ENCODE peak calls at places on chromosomes 2 and 18, in nine cellular contexts. P is epithelial cell of esophagus, Q is A549, U is endothelial cell of umbilical vein, K is foreskin fibroblast, N is psoas muscle, D is BE2C, O is dorsolateral prefrontal cortex, B is lower leg skin. X is an unnamed sample.

GRCh38 chr18:74303936-74304335 is 11.7 kb upstream of the C18orf63 start:
- DNase-seq in P (peak; percentile 66), Q (no peak), U (no peak), K (peak; percentile 69), N (no peak), D (no peak), O (no peak), B (no peak), X (no peak)

GRCh38 chr2:65027611-65028244 is 28.5 kb upstream of the CEP68 start:
- DNase-seq in P (no peak), Q (no peak), U (peak; percentile 24), K (no peak), N (no peak), D (no peak), O (no peak), B (no peak), X (no peak)

GRCh38 chr2:39179974-39180960 is 59.4 kb upstream of the SOS1 start:
- DNase-seq in P (no peak), Q (no peak), U (no peak), K (no peak), N (no peak), D (no peak), O (no peak), B (no peak), X (no peak)

GRCh38 chr2:225275443-225275842 is 124.1 kb upstream of the NYAP2 start:
- DNase-seq in P (no peak), Q (no peak), U (no peak), K (no peak), N (no peak), D (no peak), O (no peak), B (no peak), X (no peak)

GRCh38 chr2:83531211-83531610 is 927.9 kb downstream of the SUCLG1 start:
- DNase-seq in P (no peak), Q (no peak), U (no peak), K (no peak), N (no peak), D (no peak), O (no peak), B (no peak), X (no peak)

GRCh38 chr2:143075711-143076110 is 53.5 kb upstream of the ARHGAP15 start:
- DNase-seq in P (no peak), Q (no peak), U (no peak), K (no peak), N (no peak), D (no peak), O (no peak), B (no peak), X (no peak)

GRCh38 chr2:47038656-47039501 is 116.2 kb downstream of the STPG4 start:
- DNase-seq in P (peak; percentile 33), Q (no peak), U (peak; percentile 7), K (no peak), N (no peak), D (no peak), O (peak; percentile 64), B (no peak), X (no peak)

GRCh38 chr2:186460465-186460864 is 25.6 kb upstream of the ZC3H15 start:
- DNase-seq in P (peak; percentile 41), Q (peak; percentile 26), U (peak; percentile 39), K (peak; percentile 8), N (no peak), D (no peak), O (no peak), B (no peak), X (no peak)

GRCh38 chr18:32470136-32470712 is 458 bp downstream of the GAREM1 start:
- DNase-seq in P (peak; percentile 25), Q (peak; percentile 28), U (peak; percentile 42), K (peak; percentile 65), N (peak; percentile 61), D (peak; percentile 7), O (peak; percentile 60), B (peak; percentile 88), X (peak; percentile 23)

GRCh38 chr2:111057721-111058120 is 63.0 kb upstream of the BCL2L11 start:
- DNase-seq in P (no peak), Q (no peak), U (no peak), K (no peak), N (no peak), D (no peak), O (no peak), B (no peak), X (no peak)

GRCh38 chr2:73156539-73157124 is 43.9 kb upstream of the RAB11FIP5 start:
- DNase-seq in P (peak; percentile 65), Q (peak; percentile 69), U (peak; percentile 63), K (peak; percentile 86), N (peak; percentile 67), D (peak; percentile 64), O (peak; percentile 86), B (peak; percentile 94), X (no peak)

GRCh38 chr2:238853724-238854123 is 5.8 kb downstream of the TWIST2 start:
- DNase-seq in P (no peak), Q (no peak), U (no peak), K (peak; percentile 68), N (no peak), D (no peak), O (no peak), B (peak; percentile 79), X (no peak)

GRCh38 chr2:129896226-129897100 is 83.0 kb upstream of the RAB6C start:
- DNase-seq in P (no peak), Q (no peak), U (no peak), K (no peak), N (no peak), D (no peak), O (no peak), B (peak; percentile 58), X (no peak)

GRCh38 chr2:20224191-20224715 is 677 bp downstream of the SDC1 start:
- DNase-seq in P (no peak), Q (no peak), U (no peak), K (no peak), N (no peak), D (no peak), O (no peak), B (peak; percentile 85), X (no peak)

DNA sequence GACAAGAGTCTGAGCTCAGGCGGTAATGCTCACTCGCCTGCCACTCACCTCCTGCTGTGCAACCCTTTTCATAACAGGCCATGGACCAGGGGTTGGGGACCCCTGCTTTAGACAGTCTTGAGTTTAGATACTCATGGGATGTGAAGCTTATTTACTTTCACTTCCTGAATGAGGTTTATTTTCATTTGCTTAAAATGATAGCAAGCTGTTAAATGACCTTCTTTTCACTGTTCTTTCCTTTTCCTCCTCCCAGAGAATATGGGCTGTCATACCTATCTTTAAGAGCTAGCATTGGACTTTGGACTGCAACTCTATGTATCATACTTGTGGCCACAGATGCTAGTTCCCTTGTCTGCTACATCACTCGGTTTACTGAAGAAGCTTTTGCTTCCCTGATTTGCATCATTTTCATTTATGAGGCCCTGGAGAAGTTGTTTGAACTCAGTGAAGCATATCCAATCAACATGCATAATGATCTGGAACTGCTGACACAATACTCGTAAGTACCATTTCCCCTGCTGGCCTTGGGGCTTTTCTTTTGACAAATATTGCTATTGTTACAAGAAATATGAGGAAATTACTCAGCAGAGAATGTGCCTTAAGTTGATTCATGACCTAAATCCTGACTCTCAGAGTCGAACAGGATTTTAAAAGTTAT is 168.5 kb downstream of the DPP4 start:
- DNase-seq in P (peak; percentile 59), Q (peak; percentile 9), U (peak; percentile 95), K (peak; percentile 2), N (no peak), D (no peak), O (no peak), B (peak; percentile 66), X (no peak)
- H3K4me3 ChIP-seq in P (no peak overlapping the region), Q (no peak overlapping the region), U (no peak overlapping the region), K (no peak overlapping the region), N (no peak overlapping the region), D (no peak overlapping the region), O (no peak overlapping the region), B (no peak overlapping the region), X (no peak overlapping the region)

DNA sequence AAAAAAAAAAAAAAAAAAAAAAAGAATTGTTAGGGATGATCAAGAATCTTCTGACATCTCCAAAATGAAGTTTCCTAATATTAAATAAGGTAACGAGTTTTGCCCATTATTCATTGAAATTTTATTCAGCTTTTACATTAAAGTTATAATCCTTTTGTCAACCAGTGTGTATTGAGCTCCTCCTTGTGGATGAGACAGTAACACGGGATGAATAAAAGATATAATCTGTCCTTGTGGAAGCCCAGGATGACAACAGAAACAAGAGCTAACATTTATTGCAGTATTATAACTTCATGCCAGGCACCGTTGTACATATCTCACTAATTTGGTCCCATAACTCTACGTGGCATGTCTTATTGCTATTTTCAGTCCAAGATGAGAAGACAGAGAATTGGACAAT is 33.4 kb upstream of the SERPINB7 start:
- DNase-seq in P (peak; percentile 67), Q (peak; percentile 55), U (no peak), K (peak; percentile 71), N (no peak), D (no peak), O (no peak), B (no peak), X (no peak)
- TF ChIP-seq CTCF in P (peak; percentile 71), Q (peak; percentile 22), U (no peak), K (peak; percentile 61), N (no peak), D (no peak), O (no peak), B (no peak), X (no peak)

DNA sequence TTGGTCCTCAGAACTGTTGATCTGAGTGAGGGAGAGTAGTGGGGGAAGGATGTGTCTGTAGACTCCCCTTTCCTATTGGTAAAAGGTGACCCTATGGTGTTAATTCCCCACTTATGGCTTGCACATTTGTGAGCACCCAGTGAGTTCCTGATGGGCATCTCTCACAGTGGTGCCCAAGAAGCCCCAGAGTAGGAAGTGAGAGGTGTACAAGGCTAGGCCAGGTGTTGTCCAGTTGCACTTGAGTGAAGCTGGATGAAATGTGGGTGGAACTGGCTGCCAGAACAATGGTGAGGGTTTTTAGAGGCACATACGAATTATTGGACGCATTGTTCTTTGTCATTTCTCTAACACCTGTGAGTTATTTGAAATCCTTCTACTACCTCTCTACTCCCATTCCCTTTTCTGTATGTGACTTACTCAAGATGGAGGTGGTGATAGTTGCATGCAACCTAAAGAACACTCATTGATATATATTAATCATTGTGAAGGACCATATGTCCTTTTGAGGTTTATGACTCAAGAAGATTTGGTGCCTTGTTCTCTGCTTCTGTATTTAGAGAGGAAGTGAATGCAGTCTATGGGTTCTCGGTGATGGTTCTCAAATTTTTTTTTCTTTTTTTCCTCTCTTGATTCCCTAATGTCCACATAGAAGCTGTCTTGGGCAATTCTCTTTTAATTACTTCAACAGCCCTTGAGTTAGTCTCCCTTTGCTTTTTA is 162.7 kb downstream of the FSHR start:
- DNase-seq in P (no peak), Q (no peak), U (no peak), K (no peak), N (no peak), D (no peak), O (no peak), B (no peak), X (no peak)
- H3K4me3 ChIP-seq in P (no peak overlapping the region), Q (no peak overlapping the region), U (no peak overlapping the region), K (no peak overlapping the region), N (no peak overlapping the region), D (no peak overlapping the region), O (no peak overlapping the region), B (no peak overlapping the region), X (no peak overlapping the region)

DNA sequence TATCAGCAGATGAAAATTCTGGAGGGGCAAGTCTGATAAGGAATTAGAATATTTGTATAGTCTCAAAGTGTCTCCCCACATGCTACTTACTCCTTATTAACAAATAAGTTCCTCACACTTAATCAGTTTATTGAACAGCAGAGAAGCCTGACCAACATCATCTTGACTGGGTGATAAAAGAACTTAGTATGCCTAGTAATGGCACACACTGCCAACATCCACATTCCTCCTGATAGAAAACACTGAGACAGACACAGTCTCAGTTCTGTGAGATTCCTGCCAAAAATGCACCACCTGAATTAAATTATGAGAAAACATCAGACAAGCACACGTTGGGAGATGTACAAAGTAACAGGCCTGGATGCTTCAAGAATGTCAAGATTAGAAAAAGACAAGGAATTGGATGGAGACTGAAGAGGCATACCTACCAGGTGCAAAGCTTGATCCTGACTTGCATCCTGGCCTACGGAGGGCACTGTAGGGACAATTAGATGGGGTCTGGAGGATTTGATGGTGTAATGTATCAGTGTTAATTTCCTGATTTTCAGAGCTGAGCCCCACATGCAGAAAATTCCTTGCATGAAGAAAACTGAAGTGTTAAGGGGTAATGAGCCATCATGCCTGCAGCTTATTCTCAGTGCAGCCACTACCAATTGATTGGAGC is 200.4 kb upstream of the SH3BP4 start:
- DNase-seq in P (no peak), Q (no peak), U (peak; percentile 10), K (no peak), N (no peak), D (no peak), O (no peak), B (no peak), X (no peak)
- TF ChIP-seq CTCF in P (no peak), Q (peak; percentile 20), U (no peak), K (no peak), N (no peak), D (peak; percentile 26), O (no peak), B (no peak), X (no peak)

X was measured in breast epithelium.